ENCODE peak calls at places on chromosomes 1 and 21, in six cellular contexts. J is fibroblast of lung, B is bronchial epithelial cell, O is ovary, Q is OCI-LY7, V is right atrium auricular region. M is an unnamed sample.

GRCh38 chr21:35294231-35294898 is 245.3 kb upstream of the RUNX1 start:
- DNase-seq in Q (no peak), O (no peak), B (peak), J (no peak), V (no peak), M (peak)

GRCh38 chr1:44328767-44329416 is 26.2 kb downstream of the ERI3 start:
- DNase-seq in O (no peak), Q (no peak), J (peak), B (no peak), V (no peak), M (no peak)

GRCh38 chr1:212699104-212699838 is 369 bp downstream of the BATF3 start:
- DNase-seq in V (no peak), J (peak), B (no peak), O (peak), Q (peak), M (peak)

GRCh38 chr1:163094589-163094988 is 25.4 kb downstream of the RGS4 start:
- DNase-seq in Q (no peak), B (peak), O (no peak), J (peak), V (no peak), M (no peak)

GRCh38 chr21:25370311-25370744 is 237.0 kb downstream of the MRPL39 start:
- DNase-seq in B (peak), V (no peak), Q (no peak), J (peak), O (no peak), M (peak)

GRCh38 chr1:180117764-180118116 is 36.9 kb upstream of the QSOX1 start:
- DNase-seq in Q (no peak), V (peak), O (no peak), J (peak), B (peak), M (no peak)

GRCh38 chr1:54274448-54274847 is 74.5 kb downstream of the MRPL37 start:
- DNase-seq in J (no peak), O (no peak), B (no peak), V (no peak), Q (no peak), M (no peak)

GRCh38 chr1:176560681-176561080 is 97.7 kb downstream of the PAPPA2 start:
- DNase-seq in V (no peak), B (no peak), Q (no peak), O (no peak), J (peak), M (no peak)

GRCh38 chr1:18954270-18955071 is 2.0 kb downstream of the IFFO2 start:
- DNase-seq in B (no peak), Q (no peak), O (no peak), V (no peak), J (peak), M (no peak)

GRCh38 chr1:228267962-228268890 is 60.4 kb downstream of the OBSCN start:
- DNase-seq in V (no peak), J (no peak), B (no peak), O (peak), Q (no peak), M (no peak)

GRCh38 chr21:45537746-45538291 is 4.4 kb downstream of the SLC19A1 start:
- DNase-seq in Q (no peak), B (no peak), O (no peak), V (no peak), J (no peak), M (no peak)

GRCh38 chr1:201461783-201462441 is 7.1 kb downstream of the PHLDA3 start:
- DNase-seq in V (peak), Q (no peak), J (peak), B (peak), O (peak), M (no peak)

GRCh38 chr1:39204441-39205081 is at the start of gene MACF1:
- DNase-seq in O (peak), B (peak), J (peak), V (peak), Q (peak), M (peak)

GRCh38 chr1:22317920-22318243 is 133.8 kb upstream of the ZBTB40 start:
- DNase-seq in O (no peak), J (no peak), Q (no peak), B (no peak), V (no peak), M (no peak)

GRCh38 chr1:38919075-38919474 is 22.6 kb downstream of the RHBDL2 start:
- DNase-seq in J (no peak), O (no peak), V (no peak), B (no peak), Q (no peak), M (no peak)

GRCh38 chr1:47449702-47450552 is 12.1 kb downstream of the FOXD2 start:
- DNase-seq in J (no peak), B (no peak), O (no peak), V (no peak), Q (no peak), M (peak)

GRCh38 chr1:205824180-205824579 is 11.2 kb upstream of the SLC41A1 start:
- DNase-seq in Q (no peak), O (no peak), B (no peak), V (no peak), J (peak), M (no peak)

GRCh38 chr1:67211589-67212563 is 45.6 kb downstream of the IL23R start:
- DNase-seq in V (no peak), J (peak), Q (peak), O (no peak), B (peak), M (peak)

GRCh38 chr1:30898031-30898815 is 10.3 kb downstream of the SDC3 start:
- DNase-seq in B (no peak), J (no peak), V (no peak), O (no peak), Q (no peak), M (no peak)

GRCh38 chr1:157040802-157041201 is 4.7 kb downstream of the ARHGEF11 start:
- DNase-seq in Q (no peak), V (no peak), J (peak), O (no peak), B (no peak), M (no peak)

GRCh38 chr1:173527151-173527826 is 50.2 kb downstream of the PRDX6 start:
- DNase-seq in B (peak), Q (no peak), V (peak), J (no peak), O (no peak), M (no peak)

GRCh38 chr21:32423320-32423719 is 10.8 kb downstream of the EVA1C start:
- DNase-seq in J (peak), V (no peak), Q (no peak), O (no peak), B (peak), M (no peak)

GRCh38 chr1:233647625-233648024 is 33.7 kb downstream of the KCNK1 start:
- DNase-seq in Q (no peak), J (no peak), O (no peak), V (no peak), B (no peak), M (no peak)

GRCh38 chr1:232629250-232630046 is 485 bp downstream of the SIPA1L2 start:
- DNase-seq in V (peak), J (peak), O (peak), B (no peak), Q (no peak), M (peak)

GRCh38 chr1:87449348-87449963 is 120.8 kb downstream of the LMO4 start:
- DNase-seq in Q (peak), V (peak), B (peak), O (no peak), J (peak), M (peak)

GRCh38 chr21:45874716-45875415 is 106.7 kb upstream of the COL6A1 start:
- DNase-seq in J (peak), Q (no peak), B (peak), V (no peak), O (peak), M (no peak)

GRCh38 chr1:159056069-159056698 is 20.4 kb downstream of the AIM2 start:
- DNase-seq in J (no peak), B (no peak), V (no peak), Q (peak), O (no peak), M (no peak)

GRCh38 chr1:200334661-200335256 is 75.1 kb downstream of the ZNF281 start:
- DNase-seq in Q (no peak), B (peak), V (no peak), J (no peak), O (no peak), M (no peak)

GRCh38 chr1:236181059-236181458 is 38.7 kb downstream of the GPR137B start:
- DNase-seq in O (no peak), J (peak), V (no peak), Q (no peak), B (peak), M (no peak)

GRCh38 chr21:45975017-45975595 is 6.5 kb upstream of the COL6A1 start:
- DNase-seq in J (peak), Q (no peak), V (peak), B (no peak), O (peak), M (no peak)

GRCh38 chr1:53133261-53134041 is 9.0 kb downstream of the SLC1A7 start:
- DNase-seq in Q (no peak), O (no peak), J (no peak), B (no peak), V (no peak), M (no peak)

GRCh38 chr1:116763116-116763786 is 9.0 kb downstream of the CD2 start:
- DNase-seq in Q (no peak), O (no peak), B (no peak), V (no peak), J (no peak), M (peak)

GRCh38 chr1:198823626-198824025 is 184.8 kb downstream of the PTPRC start:
- DNase-seq in B (no peak), O (no peak), Q (no peak), J (no peak), V (no peak), M (no peak)

GRCh38 chr1:75233302-75233929 is 99.2 kb downstream of the LHX8 start:
- DNase-seq in O (no peak), B (peak), J (peak), Q (peak), V (no peak), M (no peak)

GRCh38 chr1:230794431-230794830 is 47.2 kb downstream of the CAPN9 start:
- DNase-seq in O (no peak), B (no peak), Q (no peak), V (no peak), J (no peak), M (no peak)

GRCh38 chr21:44428281-44428942 is 26.9 kb upstream of the LRRC3 start:
- DNase-seq in Q (peak), V (no peak), B (peak), O (peak), J (no peak), M (peak)

GRCh38 chr21:15604424-15604823 is 125.4 kb upstream of the USP25 start:
- DNase-seq in B (peak), V (no peak), O (no peak), J (peak), Q (no peak), M (no peak)

GRCh38 chr1:169367686-169368405 is at the start of the genes BLZF1 and NME7:
- DNase-seq in B (peak), Q (peak), O (peak), V (peak), J (peak), M (peak)

GRCh38 chr1:59142663-59143487 is 154.0 kb upstream of the FGGY start:
- DNase-seq in O (no peak), B (peak), Q (no peak), V (no peak), J (peak), M (no peak)

GRCh38 chr1:155910621-155911121 is 478 bp downstream of the RIT1 start:
- DNase-seq in J (peak), B (peak), Q (peak), V (no peak), O (peak), M (peak)
- TF ChIP-seq CTCF in J (no peak), B (no peak), Q (peak), V (no peak), O (no peak), M (no peak)

DNA sequence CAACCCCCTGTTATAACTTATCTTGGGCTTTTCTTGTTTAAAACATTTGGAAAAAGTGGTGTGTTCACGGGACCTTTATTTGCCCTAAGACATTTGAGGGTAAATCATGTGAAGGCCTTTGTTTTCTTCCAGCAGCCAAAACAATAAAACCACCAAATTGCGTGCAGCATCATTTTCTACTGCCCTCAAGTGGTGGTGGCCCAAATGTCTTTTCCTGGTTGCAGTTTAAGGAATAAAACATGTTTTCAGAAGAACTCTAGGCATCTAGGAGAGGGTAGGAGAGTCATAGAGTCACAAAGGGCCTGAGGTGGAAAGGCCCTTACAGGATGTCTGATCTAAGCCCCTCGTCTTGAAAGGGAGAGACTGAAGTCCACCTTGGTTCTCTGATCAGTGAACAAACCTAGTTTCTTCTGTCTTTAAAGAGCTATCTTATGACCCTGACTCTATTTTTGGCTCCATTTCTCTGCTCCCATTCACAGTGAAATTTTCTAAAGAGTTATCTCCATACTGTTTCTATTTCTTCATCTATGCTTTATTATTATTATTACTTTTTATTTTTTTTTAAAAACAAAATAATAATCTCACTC is 16.0 kb upstream of the EPS15 start:
- DNase-seq in O (peak), B (peak), J (peak), Q (peak), V (peak), M (peak)
- TF ChIP-seq CTCF in O (peak), B (peak), J (peak), Q (peak), V (peak), M (peak)

GRCh38 chr1:85396194-85396593 is 68.8 kb downstream of the DDAH1 start:
- DNase-seq in O (no peak), V (no peak), Q (no peak), B (no peak), J (no peak), M (no peak)

GRCh38 chr1:85394130-85394529 is 70.8 kb downstream of the DDAH1 start:
- DNase-seq in O (no peak), Q (no peak), B (no peak), V (no peak), J (no peak), M (no peak)

GRCh38 chr1:85393490-85393889 is 71.5 kb downstream of the DDAH1 start:
- DNase-seq in J (no peak), B (no peak), O (no peak), Q (no peak), V (no peak), M (no peak)

GRCh38 chr1:85397490-85398044 is 67.4 kb downstream of the DDAH1 start:
- DNase-seq in V (no peak), B (no peak), Q (no peak), O (no peak), J (no peak), M (no peak)

GRCh38 chr1:85398391-85399064 is 66.4 kb downstream of the DDAH1 start:
- DNase-seq in O (no peak), Q (no peak), J (peak), V (no peak), B (peak), M (no peak)
- TF ChIP-seq CTCF in O (no peak), Q (peak), J (no peak), V (peak), B (peak), M (no peak)

DNA sequence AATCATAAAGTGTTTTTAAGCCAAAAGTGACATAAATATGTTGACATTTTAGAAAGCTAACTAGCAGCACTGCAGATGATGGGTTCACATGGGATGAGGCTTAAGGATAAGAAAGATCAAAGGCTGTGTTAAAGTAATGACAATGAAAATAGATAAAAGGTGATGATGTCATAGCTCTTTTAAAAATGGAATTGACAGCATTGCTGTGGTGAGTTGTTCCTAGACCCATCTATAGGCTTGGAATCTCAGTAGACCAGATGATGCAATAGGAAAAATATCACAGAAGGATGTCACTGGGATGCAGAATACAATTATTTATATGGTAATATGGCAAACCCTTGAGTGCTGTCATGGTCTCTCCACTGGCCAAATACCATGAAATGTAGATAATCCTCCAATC is 286.0 kb downstream of the PLA2G4A start:
- DNase-seq in Q (no peak), B (no peak), V (no peak), J (no peak), O (no peak), M (no peak)
- TF ChIP-seq CTCF in Q (no peak), B (no peak), V (no peak), J (no peak), O (no peak), M (no peak)

GRCh38 chr1:203672354-203672753 is 45.7 kb downstream of the ATP2B4 start:
- DNase-seq in V (no peak), J (peak), B (no peak), Q (no peak), O (no peak), M (no peak)

GRCh38 chr1:203671808-203672207 is 45.2 kb downstream of the ATP2B4 start:
- DNase-seq in J (no peak), O (no peak), V (no peak), Q (no peak), B (no peak), M (no peak)

GRCh38 chr1:203675596-203676347 is 49.1 kb downstream of the ATP2B4 start:
- DNase-seq in B (no peak), Q (peak), J (no peak), V (no peak), O (no peak), M (no peak)

GRCh38 chr1:203676455-203676854 is 49.8 kb downstream of the ATP2B4 start:
- DNase-seq in Q (no peak), O (no peak), B (no peak), V (no peak), J (no peak), M (no peak)

DNA sequence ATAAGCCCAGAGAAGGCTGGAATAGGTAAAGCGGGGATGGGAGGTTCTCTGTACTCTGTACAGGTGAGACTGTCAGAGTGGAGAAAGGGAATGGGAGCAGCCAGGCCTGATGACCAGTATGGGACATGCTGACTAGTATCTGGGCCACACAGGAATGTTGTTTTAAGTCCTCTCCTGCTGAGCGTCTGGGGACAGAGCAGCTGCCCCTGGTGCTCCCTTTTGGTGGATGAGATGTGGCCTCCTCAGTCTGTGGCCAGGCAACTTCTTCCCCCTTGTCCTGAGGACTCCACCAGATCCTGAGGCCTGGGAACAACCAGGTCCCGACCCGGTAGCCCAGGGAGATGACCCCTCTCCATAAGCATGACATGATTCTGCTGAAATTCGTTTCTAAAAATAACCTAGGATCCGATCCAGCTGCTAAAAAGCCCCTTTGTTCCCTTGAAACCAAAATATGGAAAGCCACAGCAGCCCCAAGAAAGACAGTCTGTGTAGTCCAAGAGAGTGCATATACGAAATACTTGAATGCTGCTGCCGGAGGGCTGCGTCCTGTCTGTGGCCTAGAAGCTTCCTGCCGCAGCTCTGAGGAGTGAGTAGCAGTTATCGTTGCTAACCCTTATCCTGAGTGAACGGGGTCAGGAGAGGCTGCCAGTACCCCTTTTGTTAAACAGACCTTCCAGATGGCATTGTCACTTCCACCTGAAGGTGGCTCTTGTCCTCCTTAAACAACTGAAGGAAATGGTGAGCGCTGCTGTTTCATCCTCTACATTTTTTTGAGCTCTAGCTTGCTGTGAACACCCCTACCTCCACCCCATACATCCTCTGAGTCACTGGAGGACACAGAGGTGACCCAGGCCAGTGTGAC is 47.1 kb downstream of the ATP2B4 start:
- DNase-seq in B (peak), J (peak), O (no peak), Q (peak), V (peak), M (peak)
- TF ChIP-seq CTCF in B (peak), J (no peak), O (no peak), Q (peak), V (no peak), M (peak)

GRCh38 chr1:220339581-220339980 is 67.3 kb upstream of the RAB3GAP2 start:
- DNase-seq in V (no peak), Q (no peak), O (no peak), J (peak), B (no peak), M (no peak)
- TF ChIP-seq CTCF in V (no peak), Q (no peak), O (no peak), J (no peak), B (no peak), M (no peak)

GRCh38 chr21:39159342-39160063 is 23.7 kb downstream of the PSMG1 start:
- DNase-seq in B (no peak), V (no peak), O (no peak), J (no peak), Q (peak), M (no peak)

GRCh38 chr21:39156024-39156423 is 27.2 kb downstream of the PSMG1 start:
- DNase-seq in O (no peak), B (peak), Q (no peak), J (peak), V (no peak), M (no peak)

GRCh38 chr21:39155578-39155977 is 27.7 kb downstream of the PSMG1 start:
- DNase-seq in J (no peak), V (no peak), B (no peak), O (no peak), Q (no peak), M (no peak)

GRCh38 chr21:39164523-39164922 is 18.7 kb downstream of the PSMG1 start:
- DNase-seq in B (no peak), O (no peak), J (no peak), Q (no peak), V (no peak), M (no peak)

DNA sequence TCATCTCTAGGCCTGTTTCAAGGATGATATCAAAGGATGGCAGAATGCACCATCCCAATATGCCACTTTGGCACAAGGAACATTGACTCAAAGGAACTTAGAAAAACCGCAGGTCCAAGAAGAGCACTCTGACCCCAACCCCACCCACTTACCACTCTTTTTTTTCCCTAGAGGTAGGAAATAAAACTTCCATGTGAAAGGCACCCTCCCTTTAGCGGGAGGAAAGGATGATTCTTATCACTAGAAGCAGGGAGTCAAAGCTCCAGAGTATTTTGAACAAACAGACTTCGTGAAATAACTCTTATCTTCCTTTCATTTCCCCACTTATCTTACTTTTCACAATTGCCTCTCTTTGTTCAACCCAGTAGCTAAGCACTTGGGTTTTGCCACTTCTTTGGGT is 22.2 kb downstream of the PSMG1 start:
- DNase-seq in V (no peak), J (no peak), B (no peak), Q (no peak), O (no peak), M (no peak)
- TF ChIP-seq CTCF in V (no peak), J (no peak), B (no peak), Q (no peak), O (no peak), M (no peak)

M was measured in activated CD8-positive, alpha-beta T cell treated with anti-CD3 and anti-CD28 coated beads for 36 hours.